ENCODE peak calls at places on chromosomes 13 and 19, in nine cellular contexts. One of them, this sample, is unnamed.

GRCh38 chr19:50537769-50538230 is 24.1 kb upstream of the ASPDH start:
- DNase-seq in GM23338: peak
- DNase-seq in suprapubic skin: no peak
- DNase-seq in sigmoid colon: no peak
- DNase-seq in CD8-positive, alpha-beta T cell: peak
- DNase-seq in ascending aorta: peak
- DNase-seq in WERI-Rb-1: peak
- DNase-seq in upper lobe of right lung: peak
- DNase-seq in mammary epithelial cell: peak
- DNase-seq in this sample: peak

GRCh38 chr19:31438401-31439269 is 89.4 kb upstream of the TSHZ3 start:
- DNase-seq in GM23338: no peak
- DNase-seq in suprapubic skin: no peak
- DNase-seq in sigmoid colon: no peak
- DNase-seq in CD8-positive, alpha-beta T cell: no peak
- DNase-seq in ascending aorta: no peak
- DNase-seq in WERI-Rb-1: no peak
- DNase-seq in upper lobe of right lung: no peak
- DNase-seq in mammary epithelial cell: peak
- DNase-seq in this sample: no peak

GRCh38 chr19:39524495-39524894 is 8.2 kb downstream of the EID2B start:
- DNase-seq in GM23338: no peak
- DNase-seq in suprapubic skin: no peak
- DNase-seq in sigmoid colon: peak
- DNase-seq in CD8-positive, alpha-beta T cell: no peak
- DNase-seq in ascending aorta: no peak
- DNase-seq in WERI-Rb-1: peak
- DNase-seq in upper lobe of right lung: no peak
- DNase-seq in mammary epithelial cell: no peak
- DNase-seq in this sample: no peak

GRCh38 chr13:50527612-50528509 is 315.6 kb downstream of the DLEU7 start:
- DNase-seq in GM23338: no peak
- DNase-seq in suprapubic skin: no peak
- DNase-seq in sigmoid colon: no peak
- DNase-seq in CD8-positive, alpha-beta T cell: no peak
- DNase-seq in ascending aorta: no peak
- DNase-seq in WERI-Rb-1: no peak
- DNase-seq in upper lobe of right lung: no peak
- DNase-seq in mammary epithelial cell: peak
- DNase-seq in this sample: no peak

GRCh38 chr19:53365899-53366493 is 491 bp downstream of the ZNF525 start:
- DNase-seq in GM23338: peak
- DNase-seq in suprapubic skin: no peak
- DNase-seq in sigmoid colon: no peak
- DNase-seq in CD8-positive, alpha-beta T cell: no peak
- DNase-seq in ascending aorta: no peak
- DNase-seq in WERI-Rb-1: peak
- DNase-seq in upper lobe of right lung: no peak
- DNase-seq in mammary epithelial cell: peak
- DNase-seq in this sample: no peak

GRCh38 chr19:34254552-34255432 is at the start of gene GARRE1:
- DNase-seq in GM23338: peak
- DNase-seq in suprapubic skin: no peak
- DNase-seq in sigmoid colon: peak
- DNase-seq in CD8-positive, alpha-beta T cell: peak
- DNase-seq in ascending aorta: no peak
- DNase-seq in WERI-Rb-1: peak
- DNase-seq in upper lobe of right lung: peak
- DNase-seq in mammary epithelial cell: no peak
- DNase-seq in this sample: no peak

GRCh38 chr13:77143325-77143907 is 116.5 kb upstream of the FBXL3 start:
- DNase-seq in GM23338: no peak
- DNase-seq in suprapubic skin: no peak
- DNase-seq in sigmoid colon: no peak
- DNase-seq in CD8-positive, alpha-beta T cell: no peak
- DNase-seq in ascending aorta: no peak
- DNase-seq in WERI-Rb-1: no peak
- DNase-seq in upper lobe of right lung: no peak
- DNase-seq in mammary epithelial cell: peak
- DNase-seq in this sample: no peak

GRCh38 chr13:54657588-54657987 is 1629.0 kb downstream of the OLFM4 start:
- DNase-seq in GM23338: no peak
- DNase-seq in suprapubic skin: no peak
- DNase-seq in sigmoid colon: no peak
- DNase-seq in CD8-positive, alpha-beta T cell: no peak
- DNase-seq in ascending aorta: no peak
- DNase-seq in WERI-Rb-1: no peak
- DNase-seq in upper lobe of right lung: no peak
- DNase-seq in mammary epithelial cell: no peak
- DNase-seq in this sample: no peak

GRCh38 chr19:469833-470232 is 9.0 kb upstream of the SHC2 start:
- DNase-seq in GM23338: no peak
- DNase-seq in suprapubic skin: no peak
- DNase-seq in sigmoid colon: no peak
- DNase-seq in CD8-positive, alpha-beta T cell: no peak
- DNase-seq in ascending aorta: no peak
- DNase-seq in WERI-Rb-1: no peak
- DNase-seq in upper lobe of right lung: no peak
- DNase-seq in mammary epithelial cell: no peak
- DNase-seq in this sample: no peak

GRCh38 chr13:53338760-53339159 is 310.1 kb downstream of the OLFM4 start:
- DNase-seq in GM23338: no peak
- DNase-seq in suprapubic skin: no peak
- DNase-seq in sigmoid colon: no peak
- DNase-seq in CD8-positive, alpha-beta T cell: no peak
- DNase-seq in ascending aorta: no peak
- DNase-seq in WERI-Rb-1: no peak
- DNase-seq in upper lobe of right lung: no peak
- DNase-seq in mammary epithelial cell: no peak
- DNase-seq in this sample: no peak

GRCh38 chr13:34883381-34883780 is 58.7 kb upstream of the NBEA start:
- DNase-seq in GM23338: no peak
- DNase-seq in suprapubic skin: no peak
- DNase-seq in sigmoid colon: no peak
- DNase-seq in CD8-positive, alpha-beta T cell: no peak
- DNase-seq in ascending aorta: no peak
- DNase-seq in WERI-Rb-1: no peak
- DNase-seq in upper lobe of right lung: no peak
- DNase-seq in mammary epithelial cell: no peak
- DNase-seq in this sample: no peak

DNA sequence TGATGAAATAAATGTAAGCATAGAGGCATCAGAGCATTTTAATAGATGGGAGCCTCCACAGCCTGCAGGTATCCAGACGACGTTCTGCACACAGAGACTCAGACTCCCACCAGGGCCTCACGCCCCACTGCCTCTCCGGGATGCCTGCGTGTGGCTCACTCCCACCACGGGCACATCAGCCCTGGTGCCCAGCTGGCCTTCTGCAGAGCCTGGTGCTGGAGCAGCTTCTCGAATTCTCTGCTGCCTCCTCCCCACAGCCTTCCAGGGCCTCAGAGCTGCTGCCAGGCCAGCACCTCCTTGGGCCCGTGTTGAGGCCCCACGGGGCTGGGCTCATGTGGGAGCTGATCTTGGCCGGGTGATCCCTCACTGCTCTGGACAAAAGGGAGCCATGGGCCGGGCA is 90.9 kb downstream of the KDM4B start:
- DNase-seq in GM23338: no peak
- DNase-seq in suprapubic skin: no peak
- DNase-seq in sigmoid colon: no peak
- DNase-seq in CD8-positive, alpha-beta T cell: no peak
- DNase-seq in ascending aorta: no peak
- DNase-seq in WERI-Rb-1: no peak
- DNase-seq in upper lobe of right lung: no peak
- DNase-seq in mammary epithelial cell: no peak
- DNase-seq in this sample: no peak
- H3K27ac ChIP-seq in GM23338: no peak
- H3K27ac ChIP-seq in suprapubic skin: peak
- H3K27ac ChIP-seq in sigmoid colon: no peak
- H3K27ac ChIP-seq in CD8-positive, alpha-beta T cell: no peak
- H3K27ac ChIP-seq in ascending aorta: no peak
- H3K27ac ChIP-seq in WERI-Rb-1: no peak
- H3K27ac ChIP-seq in upper lobe of right lung: no peak
- H3K27ac ChIP-seq in mammary epithelial cell: no peak
- H3K27ac ChIP-seq in this sample: no peak

DNA sequence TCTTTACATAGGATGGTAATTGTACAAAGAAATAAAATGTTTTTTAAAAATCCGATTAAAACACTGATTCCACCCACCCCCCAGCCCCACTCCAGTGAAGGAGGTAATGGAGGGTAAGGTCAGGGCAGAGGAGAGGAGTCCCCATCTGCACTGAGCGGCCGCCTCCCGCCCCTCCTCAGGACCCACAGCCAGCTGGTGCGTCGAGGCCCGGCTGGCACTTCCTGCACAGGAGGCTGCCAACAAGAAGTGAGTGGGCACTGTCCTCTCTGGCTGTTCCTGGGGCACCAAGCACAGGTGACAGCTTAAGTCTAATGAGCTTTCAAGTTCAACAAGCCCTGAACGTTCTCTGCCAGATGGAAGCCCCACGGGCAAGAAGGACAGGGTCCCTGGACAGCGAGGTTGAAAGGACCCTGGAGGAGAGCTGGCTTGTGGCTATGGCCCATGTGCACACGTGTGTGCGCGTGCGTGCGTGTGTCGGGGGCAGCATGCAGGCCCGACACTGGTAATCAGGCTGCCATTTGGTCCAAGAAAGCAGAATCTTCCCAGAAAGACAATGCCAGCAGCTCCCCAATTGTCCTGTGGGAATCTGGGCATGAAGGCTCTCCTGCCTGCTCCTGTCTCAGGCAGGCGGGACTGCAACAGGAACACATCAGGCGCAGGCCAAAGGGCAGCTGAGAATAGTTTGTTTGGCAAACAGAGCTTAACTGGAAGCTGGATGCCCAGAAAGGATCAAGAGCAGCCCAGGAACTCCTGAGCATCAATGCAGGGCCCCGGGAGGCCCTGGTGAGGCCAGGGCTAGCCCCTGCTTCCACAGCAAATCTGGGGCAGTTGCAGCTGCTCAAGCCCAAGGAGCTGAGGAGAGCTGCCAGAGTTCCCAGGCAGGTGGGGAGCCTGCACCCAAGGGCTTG is 15.1 kb upstream of the EPHX3 start:
- DNase-seq in GM23338: no peak
- DNase-seq in suprapubic skin: no peak
- DNase-seq in sigmoid colon: no peak
- DNase-seq in CD8-positive, alpha-beta T cell: no peak
- DNase-seq in ascending aorta: no peak
- DNase-seq in WERI-Rb-1: no peak
- DNase-seq in upper lobe of right lung: no peak
- DNase-seq in mammary epithelial cell: no peak
- DNase-seq in this sample: no peak
- H3K4me3 ChIP-seq in GM23338: no peak
- H3K4me3 ChIP-seq in suprapubic skin: no peak
- H3K4me3 ChIP-seq in sigmoid colon: no peak
- H3K4me3 ChIP-seq in CD8-positive, alpha-beta T cell: no peak
- H3K4me3 ChIP-seq in ascending aorta: no peak
- H3K4me3 ChIP-seq in WERI-Rb-1: no peak
- H3K4me3 ChIP-seq in upper lobe of right lung: no peak
- H3K4me3 ChIP-seq in mammary epithelial cell: no peak
- H3K4me3 ChIP-seq in this sample: no peak

DNA sequence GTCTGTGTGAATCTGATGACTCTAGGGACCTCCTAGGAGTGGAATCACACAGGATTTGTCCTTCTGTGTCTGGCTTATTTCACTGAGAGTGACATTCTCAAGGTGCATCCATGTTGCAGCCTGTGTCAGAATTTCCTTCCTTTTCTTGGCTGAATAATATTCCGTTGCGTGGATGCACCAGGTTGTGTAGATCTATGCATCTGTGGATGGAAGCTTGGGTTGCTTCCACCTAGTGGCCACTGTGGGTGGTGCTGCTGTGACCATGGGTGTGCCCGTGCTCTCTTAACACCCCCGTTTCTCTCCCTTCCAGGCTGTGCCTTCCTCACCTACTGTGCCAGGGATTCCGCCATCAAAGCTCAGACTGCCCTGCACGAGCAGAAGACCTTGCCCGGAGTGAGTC is 26.2 kb downstream of the CELF5 start:
- DNase-seq in GM23338: peak
- DNase-seq in suprapubic skin: no peak
- DNase-seq in sigmoid colon: no peak
- DNase-seq in CD8-positive, alpha-beta T cell: peak
- DNase-seq in ascending aorta: no peak
- DNase-seq in WERI-Rb-1: peak
- DNase-seq in upper lobe of right lung: no peak
- DNase-seq in mammary epithelial cell: no peak
- DNase-seq in this sample: no peak
- TF ChIP-seq CTCF in GM23338: peak
- TF ChIP-seq CTCF in suprapubic skin: no peak
- TF ChIP-seq CTCF in sigmoid colon: no peak
- TF ChIP-seq CTCF in CD8-positive, alpha-beta T cell: peak
- TF ChIP-seq CTCF in ascending aorta: peak
- TF ChIP-seq CTCF in WERI-Rb-1: peak
- TF ChIP-seq CTCF in upper lobe of right lung: peak
- TF ChIP-seq CTCF in mammary epithelial cell: peak
- TF ChIP-seq CTCF in this sample: peak

DNA sequence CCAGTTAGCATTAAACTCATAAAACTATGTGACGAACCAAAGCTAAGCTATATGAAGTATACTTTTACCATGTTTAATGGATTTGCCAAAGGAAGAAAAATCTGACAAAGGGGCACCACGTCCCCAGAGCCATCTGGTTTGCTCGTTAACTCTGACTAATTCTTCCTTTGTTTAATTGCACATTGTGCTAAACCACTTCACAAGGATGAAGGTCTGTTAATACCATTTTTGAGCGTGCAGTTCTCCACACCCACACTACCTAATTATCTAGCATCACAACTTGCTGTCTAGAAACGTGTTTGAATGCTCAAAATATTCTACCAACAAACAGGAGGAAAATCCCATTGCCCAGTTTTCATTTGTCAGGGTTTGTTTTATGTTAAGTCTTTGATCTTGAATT is 74.8 kb downstream of the COL4A1 start:
- DNase-seq in GM23338: no peak
- DNase-seq in suprapubic skin: no peak
- DNase-seq in sigmoid colon: peak
- DNase-seq in CD8-positive, alpha-beta T cell: no peak
- DNase-seq in ascending aorta: no peak
- DNase-seq in WERI-Rb-1: no peak
- DNase-seq in upper lobe of right lung: no peak
- DNase-seq in mammary epithelial cell: no peak
- DNase-seq in this sample: no peak
- H3K27ac ChIP-seq in GM23338: no peak
- H3K27ac ChIP-seq in suprapubic skin: peak
- H3K27ac ChIP-seq in sigmoid colon: peak
- H3K27ac ChIP-seq in CD8-positive, alpha-beta T cell: no peak
- H3K27ac ChIP-seq in ascending aorta: peak
- H3K27ac ChIP-seq in WERI-Rb-1: no peak
- H3K27ac ChIP-seq in upper lobe of right lung: peak
- H3K27ac ChIP-seq in mammary epithelial cell: no peak
- H3K27ac ChIP-seq in this sample: peak

DNA sequence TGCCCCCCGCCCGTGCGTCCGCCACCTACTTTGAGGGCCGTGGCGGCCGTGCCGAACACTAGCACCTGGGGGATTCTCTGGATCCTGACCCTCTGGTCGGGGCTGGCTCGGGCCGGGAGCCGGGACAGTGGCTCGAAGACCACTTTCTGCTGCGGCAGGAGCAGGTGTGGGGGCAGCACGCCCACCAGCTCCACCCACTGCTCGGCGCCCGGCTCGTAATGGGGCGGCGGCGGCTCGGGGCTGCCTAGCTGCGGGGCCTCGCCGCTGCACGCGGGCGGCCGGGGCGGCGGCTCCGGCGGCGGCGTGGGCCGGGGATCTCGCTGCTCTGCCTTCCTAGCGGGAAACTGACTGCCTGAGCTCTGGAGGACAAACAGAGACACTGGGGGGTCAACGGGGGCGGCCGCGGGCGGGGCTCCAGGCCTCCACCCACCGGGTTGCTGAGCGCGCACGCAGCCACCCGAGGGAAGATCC is 26.4 kb downstream of the DCAF15 start:
- DNase-seq in GM23338: no peak
- DNase-seq in suprapubic skin: no peak
- DNase-seq in sigmoid colon: no peak
- DNase-seq in CD8-positive, alpha-beta T cell: no peak
- DNase-seq in ascending aorta: no peak
- DNase-seq in WERI-Rb-1: no peak
- DNase-seq in upper lobe of right lung: no peak
- DNase-seq in mammary epithelial cell: no peak
- DNase-seq in this sample: no peak
- H3K4me3 ChIP-seq in GM23338: peak
- H3K4me3 ChIP-seq in suprapubic skin: peak
- H3K4me3 ChIP-seq in sigmoid colon: peak
- H3K4me3 ChIP-seq in CD8-positive, alpha-beta T cell: peak
- H3K4me3 ChIP-seq in ascending aorta: peak
- H3K4me3 ChIP-seq in WERI-Rb-1: no peak
- H3K4me3 ChIP-seq in upper lobe of right lung: peak
- H3K4me3 ChIP-seq in mammary epithelial cell: no peak
- H3K4me3 ChIP-seq in this sample: peak

This sample was measured in breast epithelium.